ENCODE peak calls at places on chromosomes 6 and 20, in seven cellular contexts. T is right atrium auricular region; E is Panc1; L is astrocyte; Y is heart left ventricle; S is HCT116; R is CD8-positive, alpha-beta T cell. B is an unnamed sample.

GRCh38 chr6:145887969-145888368 is 73.4 kb upstream of the FBXO30 start:
- DNase-seq in T (no peak), E (no peak), L (no peak), Y (peak), S (no peak), R (no peak), B (no peak)

GRCh38 chr6:30378290-30378937 is 33.5 kb downstream of the RPP21 start:
- DNase-seq in T (no peak), E (no peak), L (peak), Y (no peak), S (no peak), R (no peak), B (peak)

GRCh38 chr6:169019727-169020491 is 233.7 kb downstream of the THBS2 start:
- DNase-seq in T (no peak), E (no peak), L (no peak), Y (no peak), S (no peak), R (no peak), B (peak)

GRCh38 chr6:903746-904145 is 210.8 kb upstream of the EXOC2 start:
- DNase-seq in T (no peak), E (no peak), L (peak), Y (no peak), S (no peak), R (no peak), B (peak)

GRCh38 chr20:46698788-46699187 is 9.5 kb upstream of the TP53RK start:
- DNase-seq in T (no peak), E (no peak), L (no peak), Y (no peak), S (no peak), R (no peak), B (no peak)

GRCh38 chr6:90203672-90204071 is 93.0 kb downstream of the BACH2 start:
- DNase-seq in T (no peak), E (no peak), L (no peak), Y (no peak), S (no peak), R (no peak), B (no peak)

GRCh38 chr6:63740709-63741108 is 105.1 kb downstream of the PHF3 start:
- DNase-seq in T (no peak), E (no peak), L (peak), Y (no peak), S (peak), R (no peak), B (peak)

GRCh38 chr6:89925826-89926225 is 31.6 kb downstream of the GJA10 start:
- DNase-seq in T (no peak), E (no peak), L (no peak), Y (no peak), S (no peak), R (no peak), B (peak)

GRCh38 chr6:186221-186965 is 105.9 kb upstream of the DUSP22 start:
- DNase-seq in T (peak), E (no peak), L (peak), Y (no peak), S (no peak), R (no peak), B (no peak)

GRCh38 chr6:115932481-115932880 is 128.2 kb downstream of the FRK start:
- DNase-seq in T (no peak), E (no peak), L (peak), Y (no peak), S (peak), R (no peak), B (no peak)

GRCh38 chr6:110357298-110357695 is 852 bp downstream of the METTL24 start:
- DNase-seq in T (no peak), E (no peak), L (no peak), Y (no peak), S (no peak), R (no peak), B (no peak)
- H3K27ac ChIP-seq in T (peak), E (no peak), L (no peak), Y (no peak), S (no peak), R (peak), B (no peak)

DNA sequence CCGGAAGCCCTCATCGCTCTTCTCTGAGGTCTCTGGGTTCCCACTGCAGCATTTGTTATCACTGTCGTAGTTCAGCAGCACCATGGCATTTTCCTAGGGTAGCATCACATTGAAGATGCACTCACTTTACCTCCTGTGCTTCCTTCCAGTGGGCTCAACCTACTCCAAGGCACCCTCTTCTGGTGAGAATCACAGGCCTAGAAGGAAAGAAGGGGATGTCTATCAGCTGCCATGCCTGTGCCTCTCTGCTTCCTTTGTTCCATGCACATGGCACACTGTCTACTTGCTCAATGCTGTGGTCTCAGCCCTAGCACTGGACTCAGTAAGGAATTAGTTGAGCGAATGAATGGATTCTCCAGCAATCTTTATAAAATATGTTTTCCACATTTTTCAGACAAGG is 22.6 kb downstream of the CST4 start:
- DNase-seq in T (peak), E (no peak), L (no peak), Y (no peak), S (no peak), R (no peak), B (no peak)
- TF ChIP-seq CTCF in T (no peak), E (peak), L (no peak), Y (no peak), S (peak), R (no peak), B (no peak)

GRCh38 chr20:56940466-56940865 is 311.4 kb downstream of the TFAP2C start:
- DNase-seq in T (no peak), E (no peak), L (no peak), Y (no peak), S (no peak), R (no peak), B (no peak)

GRCh38 chr20:56932575-56933330 is 303.6 kb downstream of the TFAP2C start:
- DNase-seq in T (no peak), E (no peak), L (no peak), Y (no peak), S (no peak), R (no peak), B (no peak)

GRCh38 chr20:56929606-56930005 is 300.5 kb downstream of the TFAP2C start:
- DNase-seq in T (no peak), E (no peak), L (no peak), Y (no peak), S (no peak), R (no peak), B (no peak)

GRCh38 chr20:56933331-56933698 is 304.2 kb downstream of the TFAP2C start:
- DNase-seq in T (no peak), E (no peak), L (no peak), Y (no peak), S (no peak), R (no peak), B (peak)

GRCh38 chr20:56934888-56935287 is 305.8 kb downstream of the TFAP2C start:
- DNase-seq in T (no peak), E (no peak), L (no peak), Y (no peak), S (no peak), R (no peak), B (no peak)
- H3K27ac ChIP-seq in T (no peak), E (no peak), L (no peak), Y (no peak), S (no peak), R (no peak), B (no peak)

DNA sequence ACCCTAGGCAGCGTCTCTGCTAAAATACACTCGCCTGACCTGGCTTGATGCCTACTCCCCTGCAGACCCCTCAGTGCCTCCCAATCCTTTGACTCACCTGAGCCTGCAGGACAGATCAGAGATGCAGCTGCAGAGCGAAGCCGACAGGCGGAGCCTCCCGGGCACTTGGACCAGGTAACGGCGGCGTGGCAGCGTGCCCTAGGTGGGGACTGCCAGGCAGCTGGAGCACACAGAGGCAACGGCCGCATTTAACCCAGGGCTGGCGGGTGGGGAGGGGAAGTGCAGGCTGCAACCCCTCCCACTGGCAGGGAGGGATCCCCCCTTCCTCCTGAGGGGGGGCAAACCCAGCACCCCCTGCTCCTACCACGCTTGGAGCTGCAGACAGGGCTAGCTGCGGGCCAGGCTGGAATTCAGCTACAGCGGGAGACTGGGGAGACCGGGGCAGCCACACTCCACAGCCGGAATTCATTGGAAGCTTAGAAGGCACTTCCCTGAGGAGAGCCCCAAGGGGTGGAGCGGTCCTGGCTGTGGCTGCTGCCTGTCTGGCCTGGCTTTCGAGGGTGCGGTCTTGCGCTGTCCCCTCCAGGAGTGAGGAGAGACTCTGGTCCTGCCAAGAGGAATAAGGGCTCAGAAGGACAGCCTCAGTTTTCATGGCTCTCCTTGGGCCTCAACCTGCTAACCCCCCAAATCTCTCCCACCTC is at the start of gene MATN4:
- DNase-seq in T (peak), E (no peak), L (no peak), Y (no peak), S (no peak), R (no peak), B (no peak)
- TF ChIP-seq CTCF in T (no peak), E (no peak), L (no peak), Y (no peak), S (no peak), R (no peak), B (peak)

DNA sequence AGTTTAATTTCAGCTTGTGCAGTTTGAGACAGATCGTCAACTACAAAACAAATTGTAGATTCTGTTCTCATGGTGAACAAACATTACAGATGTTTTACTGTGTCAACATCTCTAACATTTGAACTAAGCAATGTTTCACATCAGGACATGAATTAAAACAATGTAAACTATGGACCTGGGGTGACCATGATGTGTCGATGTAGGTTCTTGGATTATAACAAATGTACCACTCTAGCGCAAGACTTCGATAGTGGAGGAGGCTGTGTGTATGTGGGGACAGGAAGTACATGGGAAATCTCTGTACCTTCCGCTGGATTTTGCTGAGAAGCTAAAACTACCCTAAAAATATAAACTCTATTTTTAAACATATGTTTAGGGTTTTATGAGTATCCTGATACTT is 17.1 kb downstream of the HIVEP2 start:
- DNase-seq in T (no peak), E (no peak), L (no peak), Y (no peak), S (no peak), R (no peak), B (no peak)
- H3K27ac ChIP-seq in T (peak), E (peak), L (peak), Y (peak), S (no peak), R (peak), B (no peak)

GRCh38 chr6:84428300-84428907 is 201.0 kb upstream of the CEP162 start:
- DNase-seq in T (peak), E (peak), L (peak), Y (peak), S (peak), R (no peak), B (peak)
- TF ChIP-seq CTCF in T (peak), E (peak), L (peak), Y (peak), S (peak), R (no peak), B (peak)

GRCh38 chr6:82408952-82409421 is 45.4 kb downstream of the TPBG start:
- DNase-seq in T (no peak), E (peak), L (peak), Y (no peak), S (no peak), R (no peak), B (peak)
- H3K27ac ChIP-seq in T (no peak), E (no peak), L (peak), Y (no peak), S (no peak), R (no peak), B (no peak)

GRCh38 chr6:17042422-17043147 is 59.3 kb upstream of the STMND1 start:
- DNase-seq in T (no peak), E (no peak), L (peak), Y (peak), S (peak), R (no peak), B (peak)
- TF ChIP-seq CTCF in T (no peak), E (peak), L (no peak), Y (peak), S (peak), R (no peak), B (peak)

GRCh38 chr6:26016326-26017275 is 54.0 kb downstream of the TRIM38 start:
- DNase-seq in T (no peak), E (no peak), L (peak), Y (peak), S (no peak), R (no peak), B (no peak)
- H3K27ac ChIP-seq in T (peak), E (no peak), L (peak), Y (peak), S (no peak), R (no peak), B (peak)

B was measured in RWPE1.